ENCODE peak calls at places on chromosomes 6 and 20, in seven cellular contexts. X, A, P, N, E, V and O are unnamed samples.

GRCh38 chr6:143596857-143597256 is 80.9 kb upstream of the PHACTR2 start:
- DNase-seq in X (peak), A (no peak), P (peak), N (peak), E (peak), V (no peak), O (no peak)

GRCh38 chr20:46367234-46367633 is 39.2 kb downstream of the ELMO2 start:
- DNase-seq in X (no peak), A (no peak), P (no peak), N (no peak), E (no peak), V (no peak), O (no peak)

GRCh38 chr20:37220796-37221195 is 40.8 kb downstream of the GHRH start:
- DNase-seq in X (no peak), A (no peak), P (peak), N (peak), E (no peak), V (no peak), O (no peak)

GRCh38 chr6:19135706-19136105 is 701.5 kb upstream of the ID4 start:
- DNase-seq in X (no peak), A (no peak), P (no peak), N (no peak), E (no peak), V (no peak), O (no peak)

GRCh38 chr6:1971612-1972011 is 273.8 kb downstream of the GMDS start:
- DNase-seq in X (peak), A (no peak), P (no peak), N (no peak), E (no peak), V (no peak), O (no peak)

GRCh38 chr6:5275497-5275896 is 14.2 kb downstream of the FARS2 start:
- DNase-seq in X (no peak), A (no peak), P (no peak), N (no peak), E (no peak), V (no peak), O (no peak)

GRCh38 chr6:36911946-36912555 is 26.3 kb downstream of the C6orf89 start:
- DNase-seq in X (no peak), A (no peak), P (no peak), N (no peak), E (no peak), V (no peak), O (no peak)

GRCh38 chr6:24720604-24721460 is 1.9 kb upstream of the C6orf62 start:
- DNase-seq in X (peak), A (peak), P (peak), N (peak), E (peak), V (peak), O (peak)

GRCh38 chr20:63501818-63502670 is 3.2 kb upstream of the EEF1A2 start:
- DNase-seq in X (peak), A (peak), P (peak), N (no peak), E (no peak), V (peak), O (no peak)

GRCh38 chr6:25329156-25329555 is 50.0 kb downstream of the CARMIL1 start:
- DNase-seq in X (no peak), A (no peak), P (no peak), N (no peak), E (no peak), V (no peak), O (no peak)

GRCh38 chr6:110529355-110529754 is 52.9 kb upstream of the SLC22A16 start:
- DNase-seq in X (peak), A (no peak), P (no peak), N (peak), E (no peak), V (no peak), O (no peak)

GRCh38 chr6:107064579-107065065 is 36.6 kb downstream of the MTRES1 start:
- DNase-seq in X (peak), A (no peak), P (no peak), N (peak), E (no peak), V (no peak), O (no peak)

DNA sequence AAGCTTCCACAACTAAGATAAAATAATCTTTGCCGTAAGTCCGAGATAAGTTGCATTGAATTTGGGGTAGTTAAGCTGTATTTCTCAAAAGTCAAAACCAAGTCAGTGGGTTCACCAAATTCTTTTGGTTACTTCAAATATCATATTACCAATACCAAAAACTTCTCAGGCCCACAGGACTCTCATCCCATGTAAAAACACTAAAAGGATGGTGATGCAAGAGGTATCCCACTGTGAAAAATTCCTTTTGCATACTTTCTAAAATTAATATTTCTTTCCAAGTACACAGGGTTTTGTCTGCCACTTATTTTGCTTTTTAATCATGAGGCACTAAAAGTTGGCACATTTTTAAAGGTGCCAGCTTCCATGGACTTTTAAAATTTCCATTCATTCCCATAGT is 151.3 kb downstream of the GJA10 start:
- DNase-seq in X (peak), A (no peak), P (no peak), N (no peak), E (no peak), V (no peak), O (no peak)
- H4K8ac ChIP-seq in X (no peak), A (no peak), P (no peak), N (no peak), E (no peak), V (no peak), O (no peak)

GRCh38 chr20:53421343-53421742 is 172.3 kb downstream of the ZNF217 start:
- DNase-seq in X (no peak), A (no peak), P (no peak), N (no peak), E (no peak), V (no peak), O (no peak)
- H2AK5ac ChIP-seq in X (no peak), A (no peak), P (no peak), N (no peak), E (no peak), V (no peak), O (no peak)

GRCh38 chr20:20440473-20440872 is 72.6 kb downstream of the INSM1 start:
- DNase-seq in X (no peak), A (no peak), P (no peak), N (no peak), E (no peak), V (no peak), O (no peak)

GRCh38 chr20:20435453-20435852 is 67.5 kb downstream of the INSM1 start:
- DNase-seq in X (no peak), A (no peak), P (no peak), N (no peak), E (no peak), V (no peak), O (no peak)

GRCh38 chr20:20439602-20440001 is 71.7 kb downstream of the INSM1 start:
- DNase-seq in X (no peak), A (no peak), P (no peak), N (no peak), E (no peak), V (no peak), O (no peak)

GRCh38 chr20:20437314-20437713 is 69.4 kb downstream of the INSM1 start:
- DNase-seq in X (no peak), A (no peak), P (no peak), N (no peak), E (no peak), V (no peak), O (no peak)

GRCh38 chr20:20436689-20437088 is 68.8 kb downstream of the INSM1 start:
- DNase-seq in X (no peak), A (no peak), P (no peak), N (no peak), E (no peak), V (no peak), O (no peak)
- H3K27ac ChIP-seq in X (no peak), A (no peak), P (no peak), N (no peak), E (no peak), V (no peak), O (no peak)

DNA sequence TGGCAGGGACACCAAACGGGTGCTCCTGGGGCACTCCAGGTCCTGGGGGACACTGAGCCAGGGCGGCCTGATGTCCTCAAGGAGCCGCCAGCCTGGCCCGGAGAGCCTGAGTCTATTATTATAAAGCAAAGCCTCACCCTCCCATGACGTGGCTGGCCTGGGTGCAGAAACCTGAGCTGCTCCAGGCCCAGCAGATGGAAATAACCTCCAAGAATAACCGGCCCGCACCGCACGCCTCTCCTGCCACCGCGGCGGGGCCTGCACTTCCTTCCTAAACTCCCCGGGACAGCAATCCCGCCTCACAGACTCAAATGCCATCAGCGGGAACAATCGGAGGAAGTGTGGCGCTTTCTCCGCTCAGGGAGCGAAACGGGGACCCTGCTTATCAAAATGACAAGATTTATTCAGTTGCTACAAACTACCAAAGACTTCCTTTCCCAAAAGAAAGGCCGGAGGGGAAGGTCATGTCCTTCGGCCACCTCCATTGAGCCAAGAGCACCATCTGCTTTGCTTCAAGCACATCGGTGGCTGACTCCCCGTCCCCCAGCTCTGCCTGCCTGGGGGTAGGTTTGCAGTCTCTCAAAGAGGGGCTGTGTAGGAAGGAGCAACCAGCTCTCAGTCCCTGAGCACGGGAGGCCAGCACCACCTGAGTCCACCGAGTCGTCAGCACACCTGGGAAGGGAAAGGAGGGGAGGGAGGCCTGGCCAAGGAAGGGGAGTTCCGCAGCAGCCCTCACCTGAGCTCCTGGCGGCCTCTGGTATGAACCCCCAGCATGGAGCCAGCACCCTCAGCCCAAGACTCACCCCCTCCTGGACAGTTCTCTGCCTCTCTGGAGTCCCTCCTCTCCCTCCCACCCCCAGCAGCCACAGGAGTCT is 78.6 kb upstream of the QKI start:
- DNase-seq in X (peak), A (no peak), P (peak), N (no peak), E (no peak), V (no peak), O (no peak)
- H4K8ac ChIP-seq in X (no peak), A (peak), P (no peak), N (no peak), E (no peak), V (no peak), O (no peak)

DNA sequence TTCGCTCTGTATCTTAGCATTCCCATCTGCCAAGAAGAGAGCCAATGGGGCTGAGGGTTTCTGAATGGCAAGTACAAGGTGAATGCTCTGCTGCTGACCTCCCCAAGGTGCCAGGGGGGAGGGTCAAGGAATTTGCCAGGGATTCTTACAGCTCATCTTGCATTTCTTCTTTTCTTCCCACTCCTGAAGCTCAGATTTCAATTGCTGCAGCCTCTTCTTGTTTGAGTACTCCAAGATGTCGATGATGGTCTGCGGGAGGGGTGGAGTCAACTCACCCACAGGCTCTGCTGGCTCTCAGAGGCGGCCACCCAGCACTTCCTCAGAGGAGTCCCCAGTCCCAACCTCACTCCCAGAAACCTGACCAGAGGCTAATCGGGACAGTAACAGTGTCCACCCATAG is 12.4 kb downstream of the C20orf96 start:
- DNase-seq in X (no peak), A (no peak), P (no peak), N (no peak), E (no peak), V (no peak), O (no peak)
- H2AK5ac ChIP-seq in X (no peak), A (peak), P (no peak), N (no peak), E (no peak), V (no peak), O (no peak)

GRCh38 chr6:134631398-134631924 is 313.5 kb upstream of the SGK1 start:
- DNase-seq in X (no peak), A (no peak), P (no peak), N (no peak), E (no peak), V (no peak), O (no peak)
- H3K27ac ChIP-seq in X (no peak), A (no peak), P (no peak), N (no peak), E (no peak), V (no peak), O (no peak)

GRCh38 chr20:9185511-9185910 is 116.6 kb downstream of the PLCB4 start:
- DNase-seq in X (peak), A (no peak), P (peak), N (peak), E (no peak), V (no peak), O (no peak)
- H4K8ac ChIP-seq in X (no peak), A (no peak), P (no peak), N (peak), E (no peak), V (no peak), O (no peak)